ENCODE peak calls at places on chromosomes 1 and 21, in four cellular contexts. C, W, U and G are unnamed samples.
A peak's percentile ranks its signal among the peaks of the same experiment; 100 is the strongest.

GRCh38 chr1:94608852-94609570 is 67.5 kb upstream of the F3 start:
- DNase-seq in C (peak; percentile 85), W (no peak), U (no peak), G (no peak)

GRCh38 chr21:38075833-38076567 is 159.7 kb upstream of the KCNJ6 start:
- DNase-seq in C (no peak), W (no peak), U (no peak), G (no peak)

GRCh38 chr1:218658899-218659298 is 313.8 kb downstream of the TGFB2 start:
- DNase-seq in C (peak; percentile 87), W (peak; percentile 29), U (no peak), G (no peak)

GRCh38 chr1:22018583-22019559 is 17.4 kb downstream of the CELA3A start:
- DNase-seq in C (peak; percentile 88), W (no peak), U (no peak), G (no peak)

GRCh38 chr1:53115403-53116306 is 26.8 kb downstream of the SLC1A7 start:
- DNase-seq in C (peak; percentile 65), W (peak; percentile 94), U (no peak), G (peak; percentile 51)

GRCh38 chr1:182671779-182672486 is 12.5 kb downstream of the RGS8 start:
- DNase-seq in C (no peak), W (peak; percentile 81), U (no peak), G (no peak)

GRCh38 chr1:221994274-221994698 is 252.4 kb upstream of the DUSP10 start:
- DNase-seq in C (peak; percentile 85), W (no peak), U (no peak), G (no peak)

GRCh38 chr1:168903237-168903830 is 174.3 kb upstream of the DPT start:
- DNase-seq in C (no peak), W (no peak), U (no peak), G (no peak)

GRCh38 chr1:11977625-11978024 is 2.6 kb upstream of the MFN2 start:
- DNase-seq in C (peak; percentile 32), W (no peak), U (no peak), G (no peak)

GRCh38 chr1:16015491-16015890 is 2.4 kb downstream of the HSPB7 start:
- DNase-seq in C (no peak), W (no peak), U (no peak), G (no peak)

GRCh38 chr1:16015960-16016901 is 1.6 kb downstream of the HSPB7 start:
- DNase-seq in C (no peak), W (no peak), U (no peak), G (no peak)

GRCh38 chr1:16013220-16013907 is 4.5 kb downstream of the HSPB7 start:
- DNase-seq in C (peak; percentile 70), W (peak; percentile 93), U (peak; percentile 84), G (peak; percentile 91)

GRCh38 chr1:16013908-16014258 is 4.0 kb downstream of the HSPB7 start:
- DNase-seq in C (no peak), W (no peak), U (no peak), G (no peak)

GRCh38 chr1:16014509-16015482 is 3.0 kb downstream of the HSPB7 start:
- DNase-seq in C (no peak), W (no peak), U (no peak), G (no peak)
- H3K23ac ChIP-seq in C (no peak overlapping the region), W (no peak overlapping the region), U (no peak overlapping the region), G (no peak overlapping the region)

DNA sequence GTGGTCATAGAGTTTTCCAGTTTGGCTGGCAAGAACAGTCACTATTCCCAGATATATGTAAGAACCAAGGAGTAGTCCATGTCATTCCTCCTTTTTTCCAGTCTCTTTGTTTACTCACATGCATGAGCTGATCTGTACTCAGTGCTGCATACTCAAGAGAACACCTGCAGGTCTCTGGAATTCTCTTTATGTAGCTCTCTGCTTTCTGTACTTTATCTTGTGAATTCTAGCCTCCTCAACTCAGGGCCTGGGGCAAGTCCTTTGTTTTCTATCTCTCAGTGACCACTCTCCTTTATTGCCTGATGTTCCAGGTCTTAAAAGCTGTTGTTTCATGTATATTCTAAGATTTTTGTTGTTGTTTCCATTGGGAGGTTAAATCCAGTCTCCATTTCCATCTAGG is 478.9 kb downstream of the DPYD start:
- DNase-seq in C (no peak), W (peak; percentile 52), U (no peak), G (no peak)
- H3K56ac ChIP-seq in C (no peak overlapping the region), W (no peak overlapping the region), U (no peak overlapping the region), G (no peak overlapping the region)

GRCh38 chr1:90720137-90720636 is 3.1 kb upstream of the BARHL2 start:
- DNase-seq in C (no peak), W (no peak), U (no peak), G (no peak)
- H3K23ac ChIP-seq in C (no peak overlapping the region), W (peak overlapping the region; percentile 57), U (no peak overlapping the region), G (no peak overlapping the region)

DNA sequence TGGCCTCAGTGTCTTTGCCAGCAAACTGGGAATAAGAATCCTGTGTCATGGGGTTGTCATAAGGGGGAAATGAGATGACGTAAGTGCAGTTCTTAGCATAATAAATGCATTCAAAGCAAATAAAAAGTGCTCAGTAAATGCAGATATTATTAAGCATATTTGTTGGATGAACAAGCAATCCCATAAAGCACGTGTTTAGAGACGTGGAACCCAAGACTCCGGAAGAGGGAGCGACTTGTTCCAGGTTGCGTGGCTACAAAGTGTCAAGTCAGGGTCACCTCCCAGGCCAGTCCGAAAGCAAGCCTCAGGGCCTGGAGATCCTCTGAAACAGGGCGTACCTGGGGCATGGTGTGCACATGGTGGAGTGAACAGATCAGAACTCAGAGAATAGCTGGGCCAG is 58.0 kb upstream of the LAPTM5 start:
- DNase-seq in C (no peak), W (no peak), U (no peak), G (no peak)
- H3K56ac ChIP-seq in C (no peak overlapping the region), W (no peak overlapping the region), U (no peak overlapping the region), G (no peak overlapping the region)

GRCh38 chr1:228486596-228487335 is 416 bp upstream of the RNF187 start:
- DNase-seq in C (peak; percentile 86), W (peak; percentile 99), U (no peak), G (peak; percentile 96)
- H3K23ac ChIP-seq in C (peak overlapping the region; percentile 100), W (peak overlapping the region; percentile 95), U (no peak overlapping the region), G (no peak overlapping the region)

DNA sequence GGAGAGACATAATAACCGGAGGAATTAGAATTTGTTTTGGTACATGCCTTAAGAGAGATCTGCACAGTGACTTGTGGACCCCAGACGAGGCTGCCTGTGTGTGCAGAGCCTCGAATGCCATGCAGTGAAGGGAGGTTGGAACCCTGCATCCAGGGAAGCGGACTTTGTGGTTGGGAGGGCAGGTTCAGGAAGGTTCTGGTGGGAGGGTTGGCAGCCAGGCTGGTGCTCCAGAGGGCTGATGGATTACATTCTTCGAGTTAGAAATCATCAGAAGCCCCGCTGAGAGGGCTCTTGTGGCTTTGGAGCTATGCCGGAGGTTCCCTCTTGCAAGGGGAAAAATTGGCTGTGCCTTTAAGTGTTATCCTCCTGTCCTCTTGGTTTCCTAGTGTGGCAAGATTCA is 21.1 kb downstream of the ROR1 start:
- DNase-seq in C (peak; percentile 28), W (peak; percentile 92), U (peak; percentile 62), G (peak; percentile 70)
- H3K56ac ChIP-seq in C (no peak overlapping the region), W (peak overlapping the region; percentile 40), U (no peak overlapping the region), G (no peak overlapping the region)